ENCODE peak calls at places on chromosomes 12 and 14, in six cellular contexts. One of them, this sample, is unnamed.
A peak's percentile ranks its signal among the peaks of the same experiment; 100 is the strongest.

GRCh38 chr12:112517730-112518129 is 99.0 kb downstream of the PTPN11 start:
- DNase-seq in H9: no peak
- DNase-seq in H1: no peak
- DNase-seq in IMR-90: no peak
- DNase-seq in neuronal stem cell: no peak
- DNase-seq in mesenchymal stem cell: no peak
- DNase-seq in this sample: no peak

GRCh38 chr14:81418057-81418790 is 18.1 kb upstream of the STON2 start:
- DNase-seq in neuronal stem cell: no peak
- DNase-seq in H9: no peak
- DNase-seq in mesenchymal stem cell: no peak
- DNase-seq in H1: no peak
- DNase-seq in IMR-90: no peak
- DNase-seq in this sample: no peak

GRCh38 chr14:68807987-68808386 is 15.1 kb upstream of the ZFP36L1 start:
- DNase-seq in mesenchymal stem cell: no peak
- DNase-seq in H9: no peak
- DNase-seq in H1: no peak
- DNase-seq in neuronal stem cell: no peak
- DNase-seq in IMR-90: no peak
- DNase-seq in this sample: no peak

GRCh38 chr14:64705406-64706118 is 1.3 kb downstream of the PLEKHG3 start:
- DNase-seq in mesenchymal stem cell: peak; percentile 67
- DNase-seq in neuronal stem cell: no peak
- DNase-seq in H1: no peak
- DNase-seq in H9: no peak
- DNase-seq in IMR-90: no peak
- DNase-seq in this sample: no peak

GRCh38 chr14:105092124-105092911 is 27.1 kb upstream of the GPR132 start:
- DNase-seq in H9: peak; percentile 52
- DNase-seq in H1: peak; percentile 63
- DNase-seq in IMR-90: no peak
- DNase-seq in neuronal stem cell: no peak
- DNase-seq in mesenchymal stem cell: peak; percentile 47
- DNase-seq in this sample: peak; percentile 32

GRCh38 chr14:24289649-24290283 is 9.8 kb downstream of the DHRS1 start:
- DNase-seq in neuronal stem cell: no peak
- DNase-seq in H9: no peak
- DNase-seq in H1: no peak
- DNase-seq in mesenchymal stem cell: no peak
- DNase-seq in IMR-90: no peak
- DNase-seq in this sample: no peak

GRCh38 chr14:59438148-59438766 is 26.9 kb downstream of the GPR135 start:
- DNase-seq in H1: no peak
- DNase-seq in IMR-90: peak; percentile 78
- DNase-seq in H9: no peak
- DNase-seq in neuronal stem cell: no peak
- DNase-seq in mesenchymal stem cell: peak; percentile 51
- DNase-seq in this sample: no peak

GRCh38 chr12:116152268-116152667 is 125.2 kb downstream of the MED13L start:
- DNase-seq in H9: no peak
- DNase-seq in mesenchymal stem cell: peak; percentile 88
- DNase-seq in H1: no peak
- DNase-seq in neuronal stem cell: no peak
- DNase-seq in IMR-90: peak; percentile 92
- DNase-seq in this sample: peak; percentile 59

GRCh38 chr12:62640910-62641448 is 174.4 kb downstream of the MON2 start:
- DNase-seq in H1: no peak
- DNase-seq in neuronal stem cell: no peak
- DNase-seq in mesenchymal stem cell: peak; percentile 73
- DNase-seq in IMR-90: peak; percentile 68
- DNase-seq in H9: no peak
- DNase-seq in this sample: peak; percentile 60

DNA sequence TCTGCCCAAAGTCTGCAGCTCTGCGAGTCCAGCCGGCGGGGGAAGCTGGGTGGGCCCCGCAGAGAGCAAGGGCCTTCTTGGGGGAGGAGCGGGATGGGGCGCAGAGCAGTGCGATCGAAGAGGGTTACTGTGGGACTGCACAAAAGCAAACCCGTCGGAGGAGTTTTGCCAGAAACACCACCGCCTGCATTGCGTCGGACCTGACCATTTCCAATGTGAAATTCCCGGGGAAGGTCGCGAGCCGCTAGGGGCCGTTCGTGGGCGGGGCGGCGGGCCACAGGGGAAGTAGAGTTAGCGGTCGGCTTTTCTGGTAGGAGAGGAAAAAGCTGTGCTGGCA is 340 bp upstream of the KCNA1 start:
- DNase-seq in mesenchymal stem cell: no peak
- DNase-seq in H9: peak; percentile 54
- DNase-seq in IMR-90: no peak
- DNase-seq in H1: peak; percentile 60
- DNase-seq in neuronal stem cell: no peak
- DNase-seq in this sample: no peak
- H2BK5ac ChIP-seq in mesenchymal stem cell: no peak overlapping the region
- H2BK5ac ChIP-seq in H9: no peak overlapping the region
- H2BK5ac ChIP-seq in IMR-90: no peak overlapping the region
- H2BK5ac ChIP-seq in H1: no peak overlapping the region
- H2BK5ac ChIP-seq in neuronal stem cell: no peak overlapping the region
- H2BK5ac ChIP-seq in this sample: no peak overlapping the region

GRCh38 chr12:52370906-52371608 is 3.8 kb upstream of the KRT85 start:
- DNase-seq in H9: no peak
- DNase-seq in neuronal stem cell: no peak
- DNase-seq in H1: no peak
- DNase-seq in mesenchymal stem cell: no peak
- DNase-seq in IMR-90: peak; percentile 46
- DNase-seq in this sample: no peak
- H2AFZ ChIP-seq in H9: no peak overlapping the region
- H2AFZ ChIP-seq in neuronal stem cell: no peak overlapping the region
- H2AFZ ChIP-seq in H1: no peak overlapping the region
- H2AFZ ChIP-seq in mesenchymal stem cell: no peak overlapping the region
- H2AFZ ChIP-seq in IMR-90: peak overlapping the region; percentile 38
- H2AFZ ChIP-seq in this sample: no peak overlapping the region

DNA sequence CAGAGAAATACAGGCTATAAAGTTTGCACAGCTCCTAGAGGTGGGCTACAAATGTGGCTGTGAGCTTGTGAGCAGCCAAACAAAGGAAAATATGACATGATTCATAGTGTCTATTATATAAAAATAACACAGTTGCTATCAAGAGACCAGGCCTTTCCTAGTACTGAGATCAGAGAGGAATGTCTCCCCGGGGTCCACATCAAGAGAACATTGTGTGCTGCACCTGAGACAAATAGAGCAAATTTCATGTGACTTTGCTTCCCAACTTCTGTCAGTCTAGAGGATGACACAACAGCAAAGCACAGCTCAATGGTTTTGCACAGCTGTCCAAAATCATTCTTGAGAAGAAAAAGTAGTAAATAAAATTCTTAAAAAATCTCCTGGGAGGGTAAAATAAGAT is 297.5 kb upstream of the PRKD1 start:
- DNase-seq in H9: no peak
- DNase-seq in neuronal stem cell: no peak
- DNase-seq in IMR-90: no peak
- DNase-seq in H1: no peak
- DNase-seq in mesenchymal stem cell: no peak
- DNase-seq in this sample: no peak
- H2BK5ac ChIP-seq in H9: no peak overlapping the region
- H2BK5ac ChIP-seq in neuronal stem cell: no peak overlapping the region
- H2BK5ac ChIP-seq in IMR-90: no peak overlapping the region
- H2BK5ac ChIP-seq in H1: no peak overlapping the region
- H2BK5ac ChIP-seq in mesenchymal stem cell: no peak overlapping the region
- H2BK5ac ChIP-seq in this sample: no peak overlapping the region

GRCh38 chr12:64556231-64556630 is 54.1 kb upstream of the RASSF3 start:
- DNase-seq in neuronal stem cell: no peak
- DNase-seq in mesenchymal stem cell: no peak
- DNase-seq in IMR-90: no peak
- DNase-seq in H1: no peak
- DNase-seq in H9: no peak
- DNase-seq in this sample: no peak

GRCh38 chr12:64551676-64552075 is 58.6 kb upstream of the RASSF3 start:
- DNase-seq in mesenchymal stem cell: no peak
- DNase-seq in H9: no peak
- DNase-seq in neuronal stem cell: no peak
- DNase-seq in IMR-90: no peak
- DNase-seq in H1: no peak
- DNase-seq in this sample: peak; percentile 38

GRCh38 chr12:64549108-64549507 is 61.2 kb upstream of the RASSF3 start:
- DNase-seq in mesenchymal stem cell: no peak
- DNase-seq in neuronal stem cell: no peak
- DNase-seq in IMR-90: no peak
- DNase-seq in H1: no peak
- DNase-seq in H9: no peak
- DNase-seq in this sample: no peak

GRCh38 chr12:64544796-64545382 is 65.4 kb upstream of the RASSF3 start:
- DNase-seq in H1: no peak
- DNase-seq in H9: no peak
- DNase-seq in IMR-90: no peak
- DNase-seq in neuronal stem cell: no peak
- DNase-seq in mesenchymal stem cell: no peak
- DNase-seq in this sample: no peak

GRCh38 chr12:64550758-64551157 is 59.5 kb upstream of the RASSF3 start:
- DNase-seq in H1: no peak
- DNase-seq in neuronal stem cell: no peak
- DNase-seq in H9: no peak
- DNase-seq in IMR-90: no peak
- DNase-seq in mesenchymal stem cell: no peak
- DNase-seq in this sample: no peak
- H2AFZ ChIP-seq in H1: peak overlapping the region; percentile 19
- H2AFZ ChIP-seq in neuronal stem cell: peak overlapping the region; percentile 12
- H2AFZ ChIP-seq in H9: no peak overlapping the region
- H2AFZ ChIP-seq in IMR-90: no peak overlapping the region
- H2AFZ ChIP-seq in mesenchymal stem cell: no peak overlapping the region
- H2AFZ ChIP-seq in this sample: no peak overlapping the region

GRCh38 chr12:14260011-14260993 is 105.2 kb upstream of the ATF7IP start:
- DNase-seq in mesenchymal stem cell: peak; percentile 91
- DNase-seq in H1: peak; percentile 93
- DNase-seq in IMR-90: peak; percentile 93
- DNase-seq in neuronal stem cell: peak; percentile 86
- DNase-seq in H9: peak; percentile 99
- DNase-seq in this sample: peak; percentile 88
- H2BK5ac ChIP-seq in mesenchymal stem cell: no peak overlapping the region
- H2BK5ac ChIP-seq in H1: peak overlapping the region; percentile 95
- H2BK5ac ChIP-seq in IMR-90: peak overlapping the region; percentile 93
- H2BK5ac ChIP-seq in neuronal stem cell: peak overlapping the region; percentile 93
- H2BK5ac ChIP-seq in H9: peak overlapping the region; percentile 10
- H2BK5ac ChIP-seq in this sample: peak overlapping the region; percentile 92

This sample was measured in trophoblast cell.